ENCODE peak calls at places on chromosomes 7 and 10, in four cellular contexts. H is astrocyte, T is IMR-90, D is gastrocnemius medialis. Z is an unnamed sample.

GRCh38 chr10:10787586-10787985 is 230.1 kb upstream of the CELF2 start:
- DNase-seq in H (no peak), D (no peak), T (no peak), Z (peak)

GRCh38 chr10:11017575-11018425 is at the start of gene CELF2:
- DNase-seq in T (no peak), H (peak), D (peak), Z (no peak)

GRCh38 chr10:31927597-31928530 is 767 bp downstream of the ARHGAP12 start:
- DNase-seq in T (peak), D (peak), H (peak), Z (peak)

GRCh38 chr7:73827568-73828106 is 3.2 kb upstream of the CLDN4 start:
- DNase-seq in H (no peak), D (peak), T (no peak), Z (no peak)

GRCh38 chr10:3749597-3750351 is 35.2 kb downstream of the KLF6 start:
- DNase-seq in T (peak), H (peak), D (peak), Z (peak)

GRCh38 chr10:77188511-77188910 is 449.1 kb downstream of the KCNMA1 start:
- DNase-seq in D (no peak), H (no peak), T (peak), Z (peak)

GRCh38 chr7:31327071-31327470 is 13.5 kb downstream of the NEUROD6 start:
- DNase-seq in T (peak), D (no peak), H (peak), Z (peak)

GRCh38 chr10:45673074-45673628 is 579 bp upstream of the ZFAND4 start:
- DNase-seq in H (peak), T (no peak), D (peak), Z (no peak)

GRCh38 chr7:4683884-4684565 is 1.9 kb downstream of the FOXK1 start:
- DNase-seq in H (peak), D (peak), T (peak), Z (peak)

GRCh38 chr7:134174797-134175261 is 47.7 kb downstream of the LRGUK start:
- DNase-seq in T (peak), H (peak), D (no peak), Z (peak)

GRCh38 chr7:75879771-75880184 is 944 bp downstream of the RHBDD2 start:
- DNase-seq in H (peak), D (no peak), T (peak), Z (peak)

GRCh38 chr7:148763622-148764021 is 64.9 kb downstream of the CUL1 start:
- DNase-seq in T (peak), D (no peak), H (no peak), Z (peak)

GRCh38 chr10:48682265-48682664 is 2.4 kb upstream of the WDFY4 start:
- DNase-seq in D (no peak), T (no peak), H (no peak), Z (no peak)

GRCh38 chr7:69837387-69838068 is 239.3 kb downstream of the AUTS2 start:
- DNase-seq in H (peak), D (no peak), T (no peak), Z (no peak)

GRCh38 chr7:137074386-137075030 is 206.1 kb downstream of the CHRM2 start:
- DNase-seq in T (peak), D (no peak), H (peak), Z (peak)

GRCh38 chr7:74575083-74575803 is 82.3 kb upstream of the GTF2I start:
- DNase-seq in D (no peak), T (peak), H (peak), Z (peak)

GRCh38 chr7:157320607-157320979 is 16.2 kb upstream of the DNAJB6 start:
- DNase-seq in D (peak), H (peak), T (peak), Z (peak)

GRCh38 chr7:111047595-111047994 is 43.3 kb upstream of the LRRN3 start:
- DNase-seq in D (no peak), H (no peak), T (no peak), Z (no peak)

GRCh38 chr7:65927489-65928448 is 54.2 kb downstream of the GUSB start:
- DNase-seq in D (no peak), H (no peak), T (no peak), Z (no peak)

GRCh38 chr7:131244259-131244852 is 83.3 kb upstream of the MKLN1 start:
- DNase-seq in D (peak), T (peak), H (peak), Z (peak)

GRCh38 chr7:1961776-1962276 is 270.9 kb downstream of the MAD1L1 start:
- DNase-seq in H (peak), T (peak), D (no peak), Z (peak)

GRCh38 chr10:117860823-117861222 is 185.9 kb downstream of the RAB11FIP2 start:
- DNase-seq in D (no peak), H (no peak), T (peak), Z (peak)

GRCh38 chr7:32427769-32428291 is 62.4 kb downstream of the LSM5 start:
- DNase-seq in T (peak), H (peak), D (peak), Z (peak)

GRCh38 chr7:107810626-107811025 is 7.6 kb upstream of the SLC26A3 start:
- DNase-seq in D (no peak), H (no peak), T (no peak), Z (no peak)

GRCh38 chr7:1192171-1192676 is 32.2 kb upstream of the ZFAND2A start:
- DNase-seq in H (peak), T (peak), D (no peak), Z (peak)

GRCh38 chr7:2399848-2400587 is 3.4 kb upstream of the CHST12 start:
- DNase-seq in T (peak), D (peak), H (peak), Z (peak)

GRCh38 chr7:117272360-117272759 is 50.5 kb downstream of the WNT2 start:
- DNase-seq in H (no peak), T (no peak), D (no peak), Z (no peak)

GRCh38 chr7:138519061-138519798 is 59.2 kb downstream of the TRIM24 start:
- DNase-seq in T (no peak), D (no peak), H (no peak), Z (no peak)

GRCh38 chr7:90830302-90830701 is 234.2 kb downstream of the CDK14 start:
- DNase-seq in H (no peak), D (no peak), T (no peak), Z (no peak)

GRCh38 chr10:76176166-76176550 is 744.7 kb downstream of the LRMDA start:
- DNase-seq in D (no peak), H (no peak), T (no peak), Z (no peak)

GRCh38 chr7:1495564-1496242 is 8.5 kb downstream of the INTS1 start:
- DNase-seq in T (no peak), H (no peak), D (no peak), Z (no peak)

GRCh38 chr7:158885624-158886023 is 29.3 kb downstream of the DYNC2I1 start:
- DNase-seq in T (peak), H (no peak), D (no peak), Z (peak)

GRCh38 chr10:23516530-23516929 is 77.7 kb downstream of the OTUD1 start:
- DNase-seq in H (peak), D (no peak), T (peak), Z (peak)

GRCh38 chr10:28985137-28985885 is 303.6 kb upstream of the LYZL1 start:
- DNase-seq in D (no peak), H (no peak), T (no peak), Z (no peak)

GRCh38 chr10:110415809-110416208 is 81.9 kb upstream of the DUSP5 start:
- DNase-seq in H (no peak), T (no peak), D (no peak), Z (no peak)

GRCh38 chr7:141265668-141266067 is 191.8 kb downstream of the TMEM178B start:
- DNase-seq in T (no peak), H (no peak), D (no peak), Z (no peak)

GRCh38 chr7:141264511-141264910 is 190.6 kb downstream of the TMEM178B start:
- DNase-seq in H (no peak), T (no peak), D (no peak), Z (no peak)

GRCh38 chr7:141272417-141272816 is 198.6 kb downstream of the TMEM178B start:
- DNase-seq in D (no peak), T (no peak), H (no peak), Z (no peak)

GRCh38 chr7:141271451-141271850 is 197.6 kb downstream of the TMEM178B start:
- DNase-seq in D (no peak), T (no peak), H (no peak), Z (no peak)

DNA sequence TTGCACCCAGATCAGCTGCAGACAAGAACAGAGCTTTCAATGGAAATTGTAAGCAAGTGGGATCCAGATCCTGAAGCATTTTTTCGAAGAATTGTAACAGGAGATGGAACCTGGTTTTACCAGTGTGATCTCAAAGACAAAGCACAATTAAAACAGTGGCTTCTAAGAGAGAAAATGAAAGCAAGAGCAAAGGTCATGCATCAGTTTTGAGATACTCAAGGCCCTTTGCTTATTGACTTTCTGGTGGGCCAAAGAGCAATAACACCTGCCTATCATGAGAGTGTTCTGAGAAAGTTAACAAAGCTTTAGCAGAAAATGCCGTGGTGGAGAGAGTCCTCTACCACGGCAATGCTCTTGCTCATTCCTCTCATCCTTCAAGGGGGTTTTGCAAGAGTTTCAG is 194.8 kb downstream of the TMEM178B start:
- DNase-seq in T (no peak), H (no peak), D (no peak), Z (no peak)
- H3K4me3 ChIP-seq in T (no peak), H (no peak), D (no peak), Z (no peak)

DNA sequence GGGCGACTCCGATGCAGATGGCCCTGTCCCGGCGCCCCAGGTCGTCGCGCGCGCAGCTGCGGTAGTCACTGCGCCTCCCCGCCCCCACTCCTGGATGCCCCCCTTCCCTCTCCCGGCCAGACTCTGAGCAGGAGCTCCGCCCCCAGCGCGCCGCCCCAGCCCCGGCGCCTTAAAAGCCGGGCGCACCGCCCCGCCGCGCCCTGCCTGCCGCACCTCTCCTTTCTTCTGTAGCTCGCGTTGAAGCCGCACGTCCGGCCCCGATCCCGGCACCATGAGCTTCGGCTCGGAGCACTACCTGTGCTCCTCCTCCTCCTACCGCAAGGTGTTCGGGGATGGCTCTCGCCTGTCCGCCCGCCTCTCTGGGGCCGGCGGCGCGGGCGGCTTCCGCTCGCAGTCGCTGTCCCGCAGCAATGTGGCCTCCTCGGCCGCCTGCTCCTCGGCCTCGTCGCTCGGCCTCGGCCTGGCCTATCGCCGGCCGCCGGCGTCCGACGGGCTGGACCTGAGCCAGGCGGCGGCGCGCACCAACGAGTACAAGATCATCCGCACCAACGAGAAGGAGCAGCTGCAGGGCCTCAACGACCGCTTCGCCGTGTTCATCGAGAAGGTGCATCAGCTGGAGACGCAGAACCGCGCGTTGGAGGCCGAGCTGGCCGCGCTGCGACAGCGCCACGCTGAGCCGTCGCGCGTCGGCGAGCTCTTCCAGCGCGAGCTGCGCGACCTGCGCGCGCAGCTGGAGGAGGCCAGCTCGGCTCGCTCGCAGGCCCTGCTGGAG is at the start of gene INA:
- DNase-seq in H (peak), D (no peak), T (peak), Z (peak)
- TF ChIP-seq CTCF in H (no peak), D (no peak), T (peak), Z (no peak)

DNA sequence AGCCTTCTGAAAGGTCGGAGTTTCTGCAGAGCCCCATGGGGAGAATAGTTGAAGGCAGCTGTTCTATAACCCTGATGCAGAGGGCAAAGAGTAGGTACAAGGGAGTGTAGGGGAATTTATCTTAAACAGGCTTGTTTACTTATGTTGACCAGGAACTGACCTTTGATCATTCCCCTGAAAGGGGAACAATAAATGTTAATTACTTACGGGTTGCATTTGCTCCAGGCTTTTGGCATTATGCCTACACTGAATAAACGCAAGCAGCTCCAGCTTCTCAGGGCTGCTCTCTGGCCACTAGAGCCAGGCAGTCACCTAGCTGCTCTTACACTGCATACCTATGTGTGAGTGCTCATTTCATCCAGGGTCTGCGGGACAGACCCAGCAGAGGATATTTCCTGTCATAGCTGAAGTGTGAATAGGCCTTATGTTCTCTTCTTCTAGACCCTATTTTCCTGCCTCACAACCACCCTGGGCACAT is 26.9 kb upstream of the ABCA13 start:
- DNase-seq in H (no peak), T (no peak), D (no peak), Z (no peak)
- H3K4me3 ChIP-seq in H (no peak), T (no peak), D (no peak), Z (no peak)

DNA sequence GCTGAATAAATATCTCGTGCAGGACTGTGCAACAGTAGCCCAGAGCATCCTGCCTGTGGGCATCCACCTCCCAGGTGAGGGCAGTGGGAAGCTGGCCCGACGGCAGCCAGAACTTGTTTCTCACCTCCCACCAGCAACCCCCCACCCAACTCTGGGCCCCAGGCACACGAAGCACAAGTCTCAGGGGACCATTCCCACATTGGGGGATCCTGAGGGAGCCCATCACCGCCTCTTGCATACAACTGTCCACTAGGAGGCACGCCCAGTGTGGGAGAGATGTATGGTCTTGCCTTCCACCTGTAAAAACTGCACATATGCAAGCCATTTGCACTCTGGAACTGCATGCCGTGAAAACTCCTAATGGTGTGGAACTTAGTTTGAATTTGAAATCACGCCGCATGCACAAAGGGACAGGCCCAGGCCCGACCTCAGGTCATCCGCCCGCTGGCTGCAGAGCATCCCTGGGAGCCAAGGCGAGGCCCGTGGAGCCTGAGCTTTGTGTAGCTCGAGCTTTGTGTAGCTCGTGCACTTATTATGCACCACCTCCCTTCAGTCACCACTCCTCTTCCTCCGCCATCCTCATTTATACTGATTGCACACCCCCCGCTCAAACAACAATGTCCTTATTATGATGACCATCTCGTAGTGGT is 147.9 kb downstream of the ADCY1 start:
- DNase-seq in D (no peak), T (no peak), H (no peak), Z (no peak)
- TF ChIP-seq CTCF in D (no peak), T (no peak), H (no peak), Z (peak)

GRCh38 chr7:51140203-51140938 is 176.2 kb downstream of the COBL start:
- DNase-seq in D (no peak), H (no peak), T (no peak), Z (no peak)
- H3K4me3 ChIP-seq in D (no peak), H (no peak), T (no peak), Z (no peak)

DNA sequence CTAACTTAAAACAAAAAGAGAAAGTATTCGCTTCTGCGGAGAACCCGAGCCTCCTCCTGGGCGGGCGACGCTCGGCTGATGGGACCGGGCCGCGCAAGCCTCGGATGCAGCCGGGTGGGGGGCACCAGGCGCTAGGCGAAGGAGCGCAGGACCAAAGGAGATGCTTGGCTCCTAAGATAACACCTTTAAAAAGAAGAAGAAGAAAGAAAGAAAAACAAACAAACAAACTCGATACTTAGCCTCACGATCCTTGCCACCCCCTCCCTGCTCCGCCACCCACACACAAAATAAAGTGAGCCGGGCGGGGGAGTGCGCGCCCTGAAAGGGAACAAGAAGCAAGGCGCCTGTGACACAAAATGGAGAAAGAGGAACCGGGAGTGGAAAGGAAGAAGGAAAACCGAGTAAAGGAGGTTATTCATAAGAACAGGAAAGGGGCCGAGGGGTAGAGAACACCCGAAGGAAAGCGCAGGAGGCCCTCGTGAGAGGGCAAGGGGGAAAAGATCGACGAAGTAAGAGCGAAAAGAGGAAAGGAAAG is 34.0 kb upstream of the EBLN1 start:
- DNase-seq in T (no peak), D (peak), H (peak), Z (peak)
- TF ChIP-seq CTCF in T (no peak), D (no peak), H (no peak), Z (no peak)

GRCh38 chr7:142248-142955 is 50.0 kb upstream of the FAM20C start:
- DNase-seq in H (no peak), D (no peak), T (no peak), Z (peak)
- H3K4me3 ChIP-seq in H (no peak), D (no peak), T (no peak), Z (no peak)

GRCh38 chr7:18700147-18700546 is 204.6 kb downstream of the HDAC9 start:
- DNase-seq in H (no peak), T (no peak), D (no peak), Z (no peak)
- TF ChIP-seq CTCF in H (peak), T (no peak), D (no peak), Z (no peak)

GRCh38 chr10:32950457-32951109 is 7.4 kb downstream of the ITGB1 start:
- DNase-seq in T (no peak), D (no peak), H (no peak), Z (no peak)
- H3K4me3 ChIP-seq in T (peak), D (no peak), H (peak), Z (no peak)

Z was measured in fibroblast of the aortic adventitia.